ENCODE peak calls at places on chromosomes 6 and 20, in six cellular contexts. C is nucleus accumbens; Z is activated CD8-positive, alpha-beta memory T cell treated with anti-CD3 and anti-CD28 coated beads for 48 hours; O is M059J; K is activated T-cell treated with anti-CD3 and anti-CD28 coated beads for 1 hour; J is effector memory CD4-positive, alpha-beta T cell. Q is an unnamed sample.

GRCh38 chr20:48238326-48238725 is 453.0 kb upstream of the SULF2 start:
- DNase-seq in C (no peak), Z (no peak), O (peak), K (no peak), J (no peak), Q (peak)

GRCh38 chr6:38933426-38933825 is 115.2 kb upstream of the GLP1R start:
- DNase-seq in C (no peak), Z (no peak), O (peak), K (no peak), J (no peak), Q (peak)

GRCh38 chr6:140174509-140174908 is 800.1 kb upstream of the CITED2 start:
- DNase-seq in C (no peak), Z (no peak), O (peak), K (no peak), J (no peak), Q (peak)

GRCh38 chr6:11918021-11918738 is 93.9 kb upstream of the HIVEP1 start:
- DNase-seq in C (no peak), Z (no peak), O (peak), K (no peak), J (no peak), Q (peak)

GRCh38 chr20:16020971-16021370 is 552.3 kb downstream of the KIF16B start:
- DNase-seq in C (no peak), Z (no peak), O (peak), K (no peak), J (no peak), Q (peak)

GRCh38 chr20:16208443-16208842 is 364.8 kb downstream of the KIF16B start:
- DNase-seq in C (no peak), Z (no peak), O (no peak), K (no peak), J (no peak), Q (no peak)

GRCh38 chr20:53692465-53693067 is 98.9 kb upstream of the ZNF217 start:
- DNase-seq in C (no peak), Z (no peak), O (peak), K (no peak), J (no peak), Q (peak)

GRCh38 chr6:138184230-138184629 is 22.5 kb downstream of the ARFGEF3 start:
- DNase-seq in C (no peak), Z (no peak), O (no peak), K (no peak), J (no peak), Q (no peak)

GRCh38 chr20:4150095-4150492 is 134.7 kb upstream of the RNF24 start:
- DNase-seq in C (no peak), Z (no peak), O (peak), K (no peak), J (no peak), Q (no peak)

GRCh38 chr6:27866370-27867050 is 45.7 kb downstream of the OR2B2 start:
- DNase-seq in C (no peak), Z (no peak), O (peak), K (no peak), J (peak), Q (peak)

GRCh38 chr20:10300582-10301108 is 82.0 kb downstream of the SNAP25 start:
- DNase-seq in C (no peak), Z (no peak), O (no peak), K (no peak), J (no peak), Q (no peak)

GRCh38 chr20:40251284-40251932 is 437.6 kb downstream of the MAFB start:
- DNase-seq in C (peak), Z (no peak), O (peak), K (no peak), J (no peak), Q (peak)

GRCh38 chr6:142810952-142811514 is 133.9 kb downstream of the HIVEP2 start:
- DNase-seq in C (no peak), Z (no peak), O (no peak), K (no peak), J (no peak), Q (no peak)

GRCh38 chr6:13554929-13555333 is 19.5 kb upstream of the SIRT5 start:
- DNase-seq in C (peak), Z (no peak), O (peak), K (no peak), J (no peak), Q (peak)